ENCODE peak calls at places on chromosomes 1 and 21, in seven cellular contexts. C, F, O, N, P, T and K are unnamed samples.

GRCh38 chr1:151574575-151575529 is 34.7 kb downstream of the TUFT1 start:
- DNase-seq in C (peak; percentile 89), F (peak; percentile 91), O (peak; percentile 80), N (peak; percentile 77), P (no peak), T (peak; percentile 61), K (no peak)

GRCh38 chr1:53196485-53197271 is at the start of gene CPT2:
- DNase-seq in C (peak; percentile 97), F (peak; percentile 88), O (peak; percentile 96), N (peak; percentile 97), P (peak; percentile 93), T (peak; percentile 91), K (peak; percentile 90)

GRCh38 chr1:209674957-209675566 is at the start of gene G0S2:
- DNase-seq in C (peak; percentile 56), F (peak; percentile 38), O (peak; percentile 60), N (no peak), P (peak; percentile 63), T (peak; percentile 50), K (no peak)

GRCh38 chr1:81432089-81432488 is 368.6 kb upstream of the ADGRL2 start:
- DNase-seq in C (no peak), F (no peak), O (no peak), N (no peak), P (no peak), T (no peak), K (no peak)

GRCh38 chr1:145918992-145919939 is 749 bp upstream of the PEX11B start:
- DNase-seq in C (peak; percentile 55), F (peak; percentile 79), O (peak; percentile 57), N (peak; percentile 62), P (peak; percentile 51), T (peak; percentile 49), K (no peak)

GRCh38 chr1:172616646-172617045 is 42.3 kb upstream of the FASLG start:
- DNase-seq in C (no peak), F (no peak), O (no peak), N (no peak), P (no peak), T (no peak), K (no peak)

GRCh38 chr1:85623061-85623471 is 42.5 kb downstream of the CCN1 start:
- DNase-seq in C (peak; percentile 98), F (peak; percentile 91), O (peak; percentile 92), N (no peak), P (no peak), T (peak; percentile 88), K (no peak)

GRCh38 chr1:9586147-9586766 is 2.5 kb upstream of the TMEM201 start:
- DNase-seq in C (no peak), F (no peak), O (no peak), N (no peak), P (no peak), T (no peak), K (no peak)

GRCh38 chr21:38669186-38669585 is 136.5 kb upstream of the ETS2 start:
- DNase-seq in C (peak; percentile 23), F (peak; percentile 36), O (peak; percentile 49), N (no peak), P (no peak), T (peak; percentile 69), K (no peak)

GRCh38 chr1:212218065-212218464 is 67.1 kb upstream of the PPP2R5A start:
- DNase-seq in C (no peak), F (no peak), O (no peak), N (no peak), P (no peak), T (no peak), K (no peak)

GRCh38 chr1:30846587-30846986 is 62.0 kb downstream of the SDC3 start:
- DNase-seq in C (no peak), F (no peak), O (no peak), N (no peak), P (no peak), T (no peak), K (no peak)

GRCh38 chr1:36203554-36204346 is 20.5 kb upstream of the THRAP3 start:
- DNase-seq in C (peak; percentile 64), F (peak; percentile 40), O (peak; percentile 70), N (no peak), P (no peak), T (peak; percentile 48), K (no peak)

GRCh38 chr21:42975886-42976608 is 1.7 kb downstream of the PKNOX1 start:
- DNase-seq in C (no peak), F (peak; percentile 22), O (peak; percentile 32), N (no peak), P (no peak), T (no peak), K (no peak)

GRCh38 chr1:162315673-162316072 is 61.0 kb downstream of the SPATA46 start:
- DNase-seq in C (no peak), F (no peak), O (no peak), N (no peak), P (no peak), T (no peak), K (no peak)

GRCh38 chr1:205319081-205320018 is 2.2 kb downstream of the NUAK2 start:
- DNase-seq in C (peak; percentile 78), F (peak; percentile 73), O (peak; percentile 78), N (peak; percentile 49), P (no peak), T (peak; percentile 87), K (peak; percentile 37)

GRCh38 chr1:21378705-21379494 is 61.0 kb upstream of the NBPF3 start:
- DNase-seq in C (peak; percentile 64), F (no peak), O (no peak), N (no peak), P (no peak), T (no peak), K (no peak)

GRCh38 chr1:30881266-30882181 is 27.0 kb downstream of the SDC3 start:
- DNase-seq in C (no peak), F (no peak), O (no peak), N (no peak), P (no peak), T (no peak), K (no peak)

GRCh38 chr1:53326598-53327182 is 1.2 kb downstream of the LRP8 start:
- DNase-seq in C (no peak), F (peak; percentile 4), O (no peak), N (no peak), P (peak; percentile 64), T (no peak), K (no peak)

GRCh38 chr1:205248793-205249601 is 21.3 kb downstream of the TMCC2 start:
- DNase-seq in C (peak; percentile 69), F (no peak), O (peak; percentile 40), N (no peak), P (no peak), T (peak; percentile 81), K (no peak)

GRCh38 chr1:2151906-2152305 is 42.7 kb downstream of the FAAP20 start:
- DNase-seq in C (no peak), F (no peak), O (no peak), N (no peak), P (no peak), T (no peak), K (no peak)

GRCh38 chr1:233673146-233673946 is 59.4 kb downstream of the KCNK1 start:
- DNase-seq in C (no peak), F (no peak), O (no peak), N (no peak), P (no peak), T (no peak), K (no peak)

GRCh38 chr1:157098519-157098918 is 1.1 kb downstream of the ETV3L start:
- DNase-seq in C (no peak), F (no peak), O (no peak), N (no peak), P (no peak), T (no peak), K (no peak)

GRCh38 chr21:37724201-37724600 is 192.1 kb downstream of the KCNJ6 start:
- DNase-seq in C (no peak), F (no peak), O (no peak), N (no peak), P (no peak), T (no peak), K (no peak)

GRCh38 chr1:116311756-116312691 is 61.0 kb upstream of the ATP1A1 start:
- DNase-seq in C (no peak), F (no peak), O (no peak), N (no peak), P (no peak), T (no peak), K (no peak)

GRCh38 chr21:27475363-27475955 is 508.6 kb upstream of the ADAMTS5 start:
- DNase-seq in C (peak; percentile 26), F (peak; percentile 18), O (peak; percentile 8), N (no peak), P (no peak), T (peak; percentile 5), K (no peak)

GRCh38 chr1:181149326-181150000 is 61.0 kb downstream of the IER5 start:
- DNase-seq in C (no peak), F (no peak), O (no peak), N (peak; percentile 94), P (no peak), T (no peak), K (peak; percentile 70)

GRCh38 chr1:244496186-244496585 is 35.1 kb downstream of the CATSPERE start:
- DNase-seq in C (no peak), F (no peak), O (no peak), N (no peak), P (no peak), T (no peak), K (no peak)

GRCh38 chr1:47388548-47389238 is 27.4 kb upstream of the FOXE3 start:
- DNase-seq in C (peak; percentile 73), F (peak; percentile 66), O (peak; percentile 80), N (peak; percentile 61), P (peak; percentile 77), T (peak; percentile 83), K (no peak)

GRCh38 chr1:70043806-70044205 is 161.6 kb downstream of the LRRC40 start:
- DNase-seq in C (no peak), F (peak; percentile 64), O (peak; percentile 68), N (no peak), P (no peak), T (peak; percentile 94), K (no peak)

GRCh38 chr1:169727307-169727706 is 6.6 kb downstream of the SELE start:
- DNase-seq in C (no peak), F (no peak), O (no peak), N (no peak), P (no peak), T (no peak), K (no peak)

GRCh38 chr1:71565267-71565666 is 484.4 kb upstream of the ZRANB2 start:
- DNase-seq in C (no peak), F (peak; percentile 31), O (peak; percentile 1), N (no peak), P (no peak), T (no peak), K (no peak)

GRCh38 chr1:44029260-44029910 is 1.9 kb downstream of the SLC6A9 start:
- DNase-seq in C (no peak), F (no peak), O (no peak), N (no peak), P (no peak), T (no peak), K (no peak)

GRCh38 chr21:18000961-18001522 is 181.9 kb upstream of the C21orf91 start:
- DNase-seq in C (no peak), F (no peak), O (no peak), N (no peak), P (no peak), T (no peak), K (no peak)

GRCh38 chr21:45582128-45582527 is 39.9 kb upstream of the SLC19A1 start:
- DNase-seq in C (no peak), F (no peak), O (no peak), N (no peak), P (no peak), T (no peak), K (no peak)

GRCh38 chr1:215128514-215128913 is 46.0 kb downstream of the KCNK2 start:
- DNase-seq in C (no peak), F (no peak), O (no peak), N (no peak), P (no peak), T (no peak), K (no peak)

GRCh38 chr1:92577251-92577895 is 90.6 kb upstream of the GFI1 start:
- DNase-seq in C (peak; percentile 25), F (peak; percentile 61), O (peak; percentile 29), N (peak; percentile 45), P (no peak), T (peak; percentile 68), K (no peak)

GRCh38 chr1:117147856-117148588 is 26.5 kb upstream of the TRIM45 start:
- DNase-seq in C (peak; percentile 47), F (no peak), O (peak; percentile 90), N (no peak), P (no peak), T (peak; percentile 46), K (no peak)

GRCh38 chr1:226069818-226070489 is 7.4 kb downstream of the H3-3A start:
- DNase-seq in C (no peak), F (no peak), O (no peak), N (no peak), P (no peak), T (no peak), K (no peak)